ENCODE peak calls at places on chromosomes 3 and 15, in ten cellular contexts. One of them, this sample, is unnamed.

GRCh38 chr15:99578809-99579208 is 13.0 kb downstream of the MEF2A start:
- DNase-seq in NCI-H187: no peak
- DNase-seq in heart left ventricle: no peak
- DNase-seq in fibroblast of the aortic adventitia: no peak
- DNase-seq in iris pigment epithelial cell: peak
- DNase-seq in GM12891: no peak
- DNase-seq in EL: no peak
- DNase-seq in NCI-H510A treated with DMSO at 0.1 percent for 48 hours: no peak
- DNase-seq in HuH-7: no peak
- DNase-seq in A172: no peak
- DNase-seq in this sample: no peak

GRCh38 chr15:47819158-47819557 is 101.9 kb downstream of the SEMA6D start:
- DNase-seq in heart left ventricle: no peak
- DNase-seq in iris pigment epithelial cell: no peak
- DNase-seq in fibroblast of the aortic adventitia: no peak
- DNase-seq in EL: no peak
- DNase-seq in GM12891: no peak
- DNase-seq in A172: no peak
- DNase-seq in HuH-7: no peak
- DNase-seq in NCI-H187: peak
- DNase-seq in NCI-H510A treated with DMSO at 0.1 percent for 48 hours: no peak
- DNase-seq in this sample: no peak

GRCh38 chr3:177932750-177933660 is 603.2 kb upstream of the KCNMB2 start:
- DNase-seq in NCI-H510A treated with DMSO at 0.1 percent for 48 hours: no peak
- DNase-seq in HuH-7: no peak
- DNase-seq in heart left ventricle: no peak
- DNase-seq in A172: peak
- DNase-seq in iris pigment epithelial cell: peak
- DNase-seq in NCI-H187: no peak
- DNase-seq in EL: peak
- DNase-seq in GM12891: no peak
- DNase-seq in fibroblast of the aortic adventitia: peak
- DNase-seq in this sample: no peak

GRCh38 chr3:31485206-31485605 is 47.5 kb upstream of the STT3B start:
- DNase-seq in GM12891: no peak
- DNase-seq in A172: no peak
- DNase-seq in EL: no peak
- DNase-seq in NCI-H187: no peak
- DNase-seq in HuH-7: no peak
- DNase-seq in fibroblast of the aortic adventitia: no peak
- DNase-seq in iris pigment epithelial cell: no peak
- DNase-seq in heart left ventricle: no peak
- DNase-seq in NCI-H510A treated with DMSO at 0.1 percent for 48 hours: no peak
- DNase-seq in this sample: no peak

GRCh38 chr3:39388741-39389248 is 5.6 kb downstream of the SLC25A38 start:
- DNase-seq in fibroblast of the aortic adventitia: no peak
- DNase-seq in EL: no peak
- DNase-seq in NCI-H510A treated with DMSO at 0.1 percent for 48 hours: no peak
- DNase-seq in GM12891: peak
- DNase-seq in A172: no peak
- DNase-seq in heart left ventricle: no peak
- DNase-seq in NCI-H187: no peak
- DNase-seq in HuH-7: no peak
- DNase-seq in iris pigment epithelial cell: no peak
- DNase-seq in this sample: no peak

GRCh38 chr3:23442598-23443383 is 239.7 kb downstream of the UBE2E2 start:
- DNase-seq in GM12891: no peak
- DNase-seq in fibroblast of the aortic adventitia: no peak
- DNase-seq in heart left ventricle: no peak
- DNase-seq in HuH-7: no peak
- DNase-seq in A172: no peak
- DNase-seq in NCI-H510A treated with DMSO at 0.1 percent for 48 hours: no peak
- DNase-seq in iris pigment epithelial cell: peak
- DNase-seq in NCI-H187: no peak
- DNase-seq in EL: peak
- DNase-seq in this sample: no peak

GRCh38 chr3:3038201-3038991 is 71.8 kb downstream of the IL5RA start:
- DNase-seq in EL: no peak
- DNase-seq in NCI-H510A treated with DMSO at 0.1 percent for 48 hours: no peak
- DNase-seq in NCI-H187: no peak
- DNase-seq in fibroblast of the aortic adventitia: no peak
- DNase-seq in heart left ventricle: peak
- DNase-seq in GM12891: no peak
- DNase-seq in A172: peak
- DNase-seq in iris pigment epithelial cell: no peak
- DNase-seq in HuH-7: no peak
- DNase-seq in this sample: no peak

GRCh38 chr15:41659855-41660234 is 360 bp upstream of the MGA start:
- DNase-seq in GM12891: no peak
- DNase-seq in heart left ventricle: no peak
- DNase-seq in iris pigment epithelial cell: peak
- DNase-seq in NCI-H187: no peak
- DNase-seq in EL: no peak
- DNase-seq in fibroblast of the aortic adventitia: no peak
- DNase-seq in NCI-H510A treated with DMSO at 0.1 percent for 48 hours: no peak
- DNase-seq in HuH-7: no peak
- DNase-seq in A172: no peak
- DNase-seq in this sample: no peak

GRCh38 chr15:77865106-77865630 is 212.3 kb downstream of the TBC1D2B start:
- DNase-seq in A172: no peak
- DNase-seq in heart left ventricle: no peak
- DNase-seq in NCI-H187: no peak
- DNase-seq in NCI-H510A treated with DMSO at 0.1 percent for 48 hours: no peak
- DNase-seq in fibroblast of the aortic adventitia: no peak
- DNase-seq in EL: no peak
- DNase-seq in HuH-7: no peak
- DNase-seq in iris pigment epithelial cell: no peak
- DNase-seq in GM12891: no peak
- DNase-seq in this sample: no peak

GRCh38 chr15:87733005-87733404 is 523.5 kb downstream of the NTRK3 start:
- DNase-seq in A172: no peak
- DNase-seq in NCI-H187: no peak
- DNase-seq in fibroblast of the aortic adventitia: peak
- DNase-seq in GM12891: no peak
- DNase-seq in iris pigment epithelial cell: peak
- DNase-seq in NCI-H510A treated with DMSO at 0.1 percent for 48 hours: no peak
- DNase-seq in HuH-7: no peak
- DNase-seq in heart left ventricle: no peak
- DNase-seq in EL: peak
- DNase-seq in this sample: no peak

GRCh38 chr3:63918321-63918720 is 6.1 kb upstream of the SCAANT1 start:
- DNase-seq in iris pigment epithelial cell: peak
- DNase-seq in heart left ventricle: no peak
- DNase-seq in fibroblast of the aortic adventitia: peak
- DNase-seq in HuH-7: no peak
- DNase-seq in A172: no peak
- DNase-seq in NCI-H187: no peak
- DNase-seq in NCI-H510A treated with DMSO at 0.1 percent for 48 hours: no peak
- DNase-seq in EL: peak
- DNase-seq in GM12891: no peak
- DNase-seq in this sample: no peak

GRCh38 chr3:145219355-145220196 is 941.4 kb downstream of the PLOD2 start:
- DNase-seq in heart left ventricle: no peak
- DNase-seq in HuH-7: peak
- DNase-seq in A172: no peak
- DNase-seq in NCI-H187: no peak
- DNase-seq in iris pigment epithelial cell: peak
- DNase-seq in EL: no peak
- DNase-seq in NCI-H510A treated with DMSO at 0.1 percent for 48 hours: no peak
- DNase-seq in GM12891: no peak
- DNase-seq in fibroblast of the aortic adventitia: peak
- DNase-seq in this sample: no peak

GRCh38 chr3:169998668-169999131 is 32.1 kb downstream of the SEC62 start:
- DNase-seq in A172: no peak
- DNase-seq in HuH-7: no peak
- DNase-seq in NCI-H510A treated with DMSO at 0.1 percent for 48 hours: no peak
- DNase-seq in heart left ventricle: no peak
- DNase-seq in NCI-H187: no peak
- DNase-seq in EL: peak
- DNase-seq in fibroblast of the aortic adventitia: peak
- DNase-seq in iris pigment epithelial cell: peak
- DNase-seq in GM12891: no peak
- DNase-seq in this sample: no peak

GRCh38 chr15:68717952-68718351 is 102.7 kb downstream of the ANP32A start:
- DNase-seq in iris pigment epithelial cell: no peak
- DNase-seq in EL: no peak
- DNase-seq in NCI-H510A treated with DMSO at 0.1 percent for 48 hours: no peak
- DNase-seq in NCI-H187: no peak
- DNase-seq in fibroblast of the aortic adventitia: no peak
- DNase-seq in GM12891: no peak
- DNase-seq in HuH-7: no peak
- DNase-seq in A172: no peak
- DNase-seq in heart left ventricle: no peak
- DNase-seq in this sample: no peak

GRCh38 chr3:128476659-128477058 is 10.0 kb upstream of the DNAJB8 start:
- DNase-seq in fibroblast of the aortic adventitia: no peak
- DNase-seq in NCI-H187: no peak
- DNase-seq in HuH-7: no peak
- DNase-seq in heart left ventricle: no peak
- DNase-seq in A172: no peak
- DNase-seq in EL: no peak
- DNase-seq in NCI-H510A treated with DMSO at 0.1 percent for 48 hours: no peak
- DNase-seq in iris pigment epithelial cell: no peak
- DNase-seq in GM12891: no peak
- DNase-seq in this sample: no peak